ENCODE peak calls at places on chromosomes 12 and 14, in six cellular contexts. L is iris pigment epithelial cell, U is ACHN, I is neuronal stem cell, J is NCI-H1417 treated with DMSO at 0.1 percent for 48 hours, R is chondrocyte. V is an unnamed sample.

GRCh38 chr14:77151918-77152588 is 10.5 kb upstream of the ZDHHC22 start:
- DNase-seq in L (peak), U (peak), I (no peak), J (peak), R (no peak), V (peak)

GRCh38 chr12:82685721-82686222 is 934 bp upstream of the TMTC2 start:
- DNase-seq in L (peak), U (peak), I (peak), J (peak), R (peak), V (peak)

GRCh38 chr14:21056520-21057163 is 980 bp upstream of the RNASE8 start:
- DNase-seq in L (no peak), U (no peak), I (no peak), J (no peak), R (no peak), V (no peak)

GRCh38 chr14:102421366-102422057 is 58.8 kb downstream of the TECPR2 start:
- DNase-seq in L (no peak), U (no peak), I (no peak), J (no peak), R (no peak), V (no peak)

GRCh38 chr14:95559203-95559602 is 24.4 kb downstream of the GLRX5 start:
- DNase-seq in L (no peak), U (no peak), I (no peak), J (no peak), R (no peak), V (no peak)

GRCh38 chr14:70909788-70910614 is 2.7 kb downstream of the PCNX1 start:
- DNase-seq in L (peak), U (no peak), I (no peak), J (no peak), R (no peak), V (no peak)

GRCh38 chr14:49853572-49854375 is 1.2 kb upstream of the NEMF start:
- DNase-seq in L (peak), U (peak), I (peak), J (no peak), R (no peak), V (peak)

GRCh38 chr12:7099290-7099996 is 7.2 kb upstream of the C1R start:
- DNase-seq in L (no peak), U (no peak), I (no peak), J (peak), R (no peak), V (no peak)

GRCh38 chr12:91177380-91177779 is 5.2 kb downstream of the DCN start:
- DNase-seq in L (peak), U (no peak), I (no peak), J (no peak), R (no peak), V (no peak)

GRCh38 chr12:55724226-55724939 is 4.2 kb downstream of the RDH5 start:
- DNase-seq in L (peak), U (peak), I (no peak), J (no peak), R (no peak), V (peak)

GRCh38 chr12:26188132-26188531 is 7.2 kb upstream of the SSPN start:
- DNase-seq in L (peak), U (peak), I (no peak), J (no peak), R (no peak), V (no peak)

V was measured in dermis blood vessel endothelial cell.